ENCODE peak calls at places on chromosomes 1 and 21, in four cellular contexts. One of them, this sample, is unnamed.

GRCh38 chr1:209884665-209885117 is 53.3 kb upstream of the SYT14 start:
- DNase-seq in A549: peak
- DNase-seq in cardiac fibroblast: peak
- DNase-seq in adipocyte: peak
- DNase-seq in this sample: peak

GRCh38 chr21:36004441-36004840 is 55.9 kb downstream of the SETD4 start:
- DNase-seq in A549: no peak
- DNase-seq in cardiac fibroblast: peak
- DNase-seq in adipocyte: no peak
- DNase-seq in this sample: no peak

GRCh38 chr1:155062702-155063411 is 683 bp upstream of the EFNA4 start:
- DNase-seq in A549: peak
- DNase-seq in cardiac fibroblast: peak
- DNase-seq in adipocyte: peak
- DNase-seq in this sample: no peak

GRCh38 chr1:86503477-86504129 is 34.9 kb downstream of the CLCA1 start:
- DNase-seq in A549: no peak
- DNase-seq in cardiac fibroblast: peak
- DNase-seq in adipocyte: no peak
- DNase-seq in this sample: no peak

GRCh38 chr1:63124666-63125191 is 197.6 kb upstream of the FOXD3 start:
- DNase-seq in A549: no peak
- DNase-seq in cardiac fibroblast: peak
- DNase-seq in adipocyte: peak
- DNase-seq in this sample: peak

GRCh38 chr1:104794035-104794434 is 1044.3 kb downstream of the AMY1C start:
- DNase-seq in A549: no peak
- DNase-seq in cardiac fibroblast: no peak
- DNase-seq in adipocyte: no peak
- DNase-seq in this sample: no peak

GRCh38 chr1:32500387-32501209 is 35.7 kb downstream of the ZBTB8B start:
- DNase-seq in A549: peak
- DNase-seq in cardiac fibroblast: peak
- DNase-seq in adipocyte: peak
- DNase-seq in this sample: no peak

GRCh38 chr1:182786223-182787001 is 3.2 kb upstream of the NPL start:
- DNase-seq in A549: peak
- DNase-seq in cardiac fibroblast: peak
- DNase-seq in adipocyte: peak
- DNase-seq in this sample: peak

GRCh38 chr21:44375281-44375651 is 21.8 kb downstream of the TRPM2 start:
- DNase-seq in A549: no peak
- DNase-seq in cardiac fibroblast: no peak
- DNase-seq in adipocyte: no peak
- DNase-seq in this sample: no peak

GRCh38 chr1:44048816-44049215 is 17.6 kb upstream of the SLC6A9 start:
- DNase-seq in A549: peak
- DNase-seq in cardiac fibroblast: peak
- DNase-seq in adipocyte: no peak
- DNase-seq in this sample: no peak
- H3K4me3 ChIP-seq in A549: peak
- H3K4me3 ChIP-seq in cardiac fibroblast: no peak
- H3K4me3 ChIP-seq in adipocyte: peak
- H3K4me3 ChIP-seq in this sample: no peak

GRCh38 chr1:30752651-30752908 is 5.0 kb downstream of the LAPTM5 start:
- DNase-seq in A549: no peak
- DNase-seq in cardiac fibroblast: no peak
- DNase-seq in adipocyte: no peak
- DNase-seq in this sample: no peak

GRCh38 chr1:30754684-30755171 is 2.8 kb downstream of the LAPTM5 start:
- DNase-seq in A549: no peak
- DNase-seq in cardiac fibroblast: no peak
- DNase-seq in adipocyte: no peak
- DNase-seq in this sample: no peak

GRCh38 chr1:30751830-30752650 is 5.5 kb downstream of the LAPTM5 start:
- DNase-seq in A549: no peak
- DNase-seq in cardiac fibroblast: no peak
- DNase-seq in adipocyte: no peak
- DNase-seq in this sample: no peak

GRCh38 chr1:30755334-30755733 is 2.2 kb downstream of the LAPTM5 start:
- DNase-seq in A549: no peak
- DNase-seq in cardiac fibroblast: no peak
- DNase-seq in adipocyte: no peak
- DNase-seq in this sample: no peak

DNA sequence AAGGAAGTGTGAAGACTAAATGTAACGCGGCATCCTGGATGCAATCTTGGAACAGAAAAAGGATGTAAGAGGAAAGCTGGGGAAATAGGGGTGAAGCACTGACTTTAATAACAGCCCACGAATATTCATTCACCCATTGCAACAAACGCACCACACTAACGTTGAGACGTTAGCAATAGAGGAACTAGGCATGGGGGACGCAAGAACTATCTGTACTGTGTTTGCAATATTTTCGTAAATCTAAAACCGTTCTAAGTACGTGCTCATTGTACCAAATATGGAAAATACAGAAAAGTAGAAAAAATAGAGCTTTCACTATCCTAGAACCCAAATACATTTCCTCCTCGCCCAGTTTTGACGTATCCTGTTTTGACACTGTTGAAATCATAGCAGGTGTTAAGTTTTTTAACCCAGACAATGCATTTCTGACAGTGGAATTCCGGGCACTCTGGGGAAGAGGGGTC is 3.9 kb downstream of the LAPTM5 start:
- DNase-seq in A549: no peak
- DNase-seq in cardiac fibroblast: no peak
- DNase-seq in adipocyte: no peak
- DNase-seq in this sample: no peak
- H3K4me3 ChIP-seq in A549: no peak
- H3K4me3 ChIP-seq in cardiac fibroblast: no peak
- H3K4me3 ChIP-seq in adipocyte: no peak
- H3K4me3 ChIP-seq in this sample: no peak

DNA sequence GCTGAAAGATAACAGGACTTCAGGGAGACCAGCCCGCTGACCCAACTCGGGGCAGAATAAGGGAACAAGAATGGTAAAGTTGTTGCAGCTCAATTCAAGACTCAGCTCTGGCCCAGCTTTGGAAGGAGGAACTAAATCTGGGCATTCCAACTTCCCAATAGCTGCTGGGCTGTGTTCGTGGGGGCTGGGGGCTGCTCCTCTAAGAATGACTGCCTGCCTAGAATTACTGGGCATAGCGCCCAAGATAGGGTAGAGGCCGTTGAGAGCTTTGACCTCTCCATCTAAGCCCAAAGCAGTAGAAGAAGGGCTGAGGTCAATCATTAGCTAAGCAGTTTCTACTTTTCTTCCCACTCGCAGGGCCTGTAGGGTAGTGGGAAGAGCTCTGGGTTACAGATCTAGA is 1.3 kb downstream of the FABP3 start:
- DNase-seq in A549: no peak
- DNase-seq in cardiac fibroblast: no peak
- DNase-seq in adipocyte: no peak
- DNase-seq in this sample: no peak
- H3K4me3 ChIP-seq in A549: no peak
- H3K4me3 ChIP-seq in cardiac fibroblast: no peak
- H3K4me3 ChIP-seq in adipocyte: peak
- H3K4me3 ChIP-seq in this sample: no peak

DNA sequence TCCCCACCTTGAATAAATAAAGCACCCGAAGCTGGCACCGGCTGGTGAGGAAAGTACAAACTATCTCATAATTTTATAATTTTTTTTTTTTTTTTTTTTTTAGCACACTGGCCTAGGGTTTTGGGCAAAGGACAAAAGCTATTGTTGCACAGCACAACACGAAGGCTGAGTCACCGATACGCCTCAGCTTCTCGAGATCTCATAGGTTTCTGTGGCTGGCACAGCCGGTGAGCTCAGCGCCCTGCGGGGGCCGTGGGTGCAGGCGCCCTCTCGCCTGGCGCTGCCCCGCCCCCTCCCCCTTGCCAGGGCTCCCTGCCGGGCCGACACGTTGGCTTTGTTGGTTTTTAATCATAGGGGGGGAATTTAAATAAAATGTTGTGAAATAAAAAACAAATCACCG is 17.2 kb downstream of the CASZ1 start:
- DNase-seq in A549: peak
- DNase-seq in cardiac fibroblast: no peak
- DNase-seq in adipocyte: no peak
- DNase-seq in this sample: no peak
- H3K4me3 ChIP-seq in A549: peak
- H3K4me3 ChIP-seq in cardiac fibroblast: no peak
- H3K4me3 ChIP-seq in adipocyte: no peak
- H3K4me3 ChIP-seq in this sample: no peak

GRCh38 chr21:37734846-37735245 is 181.4 kb downstream of the KCNJ6 start:
- DNase-seq in A549: no peak
- DNase-seq in cardiac fibroblast: no peak
- DNase-seq in adipocyte: no peak
- DNase-seq in this sample: no peak
- H3K4me3 ChIP-seq in A549: no peak
- H3K4me3 ChIP-seq in cardiac fibroblast: no peak
- H3K4me3 ChIP-seq in adipocyte: no peak
- H3K4me3 ChIP-seq in this sample: no peak